ENCODE peak calls at places on chromosomes 4 and X, in five cellular contexts. F is ACHN, W is astrocyte of the spinal cord, D is SW480, P is H9. V is an unnamed sample.

GRCh38 chr4:2352171-2352570 is 66.3 kb downstream of the ZFYVE28 start:
- DNase-seq in F (no peak), D (no peak), W (no peak), P (peak), V (no peak)

GRCh38 chr4:24519649-24520048 is 64.7 kb downstream of the DHX15 start:
- DNase-seq in F (peak), P (no peak), D (no peak), W (peak), V (no peak)

GRCh38 chrX:116873678-116874077 is 410.9 kb upstream of the CT83 start:
- DNase-seq in D (no peak), W (peak), F (no peak), P (no peak), V (peak)

GRCh38 chr4:8291036-8291682 is 21.6 kb downstream of the HTRA3 start:
- DNase-seq in F (no peak), P (no peak), D (no peak), W (no peak), V (no peak)

GRCh38 chr4:3030551-3031356 is 43.6 kb downstream of the HTT-AS start:
- DNase-seq in F (no peak), D (no peak), P (no peak), W (no peak), V (no peak)

GRCh38 chr4:97498875-97499274 is 644.4 kb downstream of the STPG2 start:
- DNase-seq in F (no peak), D (no peak), P (no peak), W (peak), V (no peak)

GRCh38 chr4:77193511-77194236 is 36.7 kb downstream of the CCNG2 start:
- DNase-seq in F (no peak), P (peak), W (no peak), D (no peak), V (no peak)

GRCh38 chr4:21879187-21879586 is 69.4 kb downstream of the KCNIP4 start:
- DNase-seq in F (peak), P (peak), D (no peak), W (peak), V (peak)

GRCh38 chrX:132118361-132118760 is 9.5 kb downstream of the FRMD7 start:
- DNase-seq in D (no peak), F (no peak), P (peak), W (no peak), V (no peak)